ENCODE peak calls at places on chromosome 18, in nine cellular contexts. H, R, Z, J, O, E, T, D and B are unnamed samples.

GRCh38 chr18:4468515-4468914 is 13.4 kb upstream of the DLGAP1 start:
- DNase-seq in H (no peak), R (no peak), Z (no peak), J (no peak), O (no peak), E (no peak), T (no peak), D (no peak), B (no peak)

GRCh38 chr18:48228841-48229240 is 180.3 kb downstream of the ZBTB7C start:
- DNase-seq in H (no peak), R (peak), Z (no peak), J (no peak), O (no peak), E (no peak), T (no peak), D (no peak), B (no peak)

GRCh38 chr18:48767090-48767670 is 183.6 kb downstream of the SMAD7 start:
- DNase-seq in H (no peak), R (no peak), Z (no peak), J (no peak), O (no peak), E (no peak), T (no peak), D (no peak), B (no peak)

GRCh38 chr18:5195656-5196055 is 1.4 kb downstream of the AKAIN1 start:
- DNase-seq in H (no peak), R (no peak), Z (no peak), J (no peak), O (no peak), E (no peak), T (no peak), D (no peak), B (no peak)

GRCh38 chr18:39839782-39840181 is 2115.3 kb upstream of the PIK3C3 start:
- DNase-seq in H (no peak), R (no peak), Z (no peak), J (no peak), O (no peak), E (no peak), T (no peak), D (peak), B (no peak)

GRCh38 chr18:2178036-2178435 is 393.3 kb downstream of the METTL4 start:
- DNase-seq in H (no peak), R (no peak), Z (no peak), J (no peak), O (no peak), E (no peak), T (no peak), D (no peak), B (no peak)

GRCh38 chr18:12598181-12598921 is 59.6 kb downstream of the SPIRE1 start:
- DNase-seq in H (peak), R (no peak), Z (no peak), J (no peak), O (peak), E (no peak), T (no peak), D (peak), B (no peak)

GRCh38 chr18:2657043-2657512 is 1.6 kb downstream of the SMCHD1 start:
- DNase-seq in H (peak), R (no peak), Z (no peak), J (no peak), O (no peak), E (no peak), T (no peak), D (no peak), B (no peak)

GRCh38 chr18:48064978-48065600 is 134.6 kb upstream of the SMAD2 start:
- DNase-seq in H (no peak), R (no peak), Z (no peak), J (no peak), O (no peak), E (no peak), T (no peak), D (no peak), B (no peak)

GRCh38 chr18:50797147-50797546 is 22.7 kb downstream of the MRO start:
- DNase-seq in H (no peak), R (no peak), Z (no peak), J (no peak), O (no peak), E (no peak), T (no peak), D (no peak), B (no peak)

GRCh38 chr18:2431836-2432235 is 139.5 kb downstream of the METTL4 start:
- DNase-seq in H (no peak), R (no peak), Z (no peak), J (no peak), O (no peak), E (no peak), T (no peak), D (no peak), B (no peak)

GRCh38 chr18:59536181-59536580 is 161.0 kb downstream of the CCBE1 start:
- DNase-seq in H (no peak), R (no peak), Z (no peak), J (no peak), O (no peak), E (no peak), T (no peak), D (peak), B (no peak)

GRCh38 chr18:39655341-39655740 is 2089.7 kb upstream of the CELF4 start:
- DNase-seq in H (no peak), R (no peak), Z (no peak), J (no peak), O (no peak), E (no peak), T (no peak), D (peak), B (no peak)

GRCh38 chr18:60069145-60069544 is 169.3 kb downstream of the PMAIP1 start:
- DNase-seq in H (no peak), R (no peak), Z (no peak), J (no peak), O (no peak), E (no peak), T (no peak), D (peak), B (no peak)

GRCh38 chr18:59957957-59958356 is 58.2 kb downstream of the PMAIP1 start:
- DNase-seq in H (peak), R (no peak), Z (no peak), J (no peak), O (peak), E (peak), T (peak), D (peak), B (peak)

GRCh38 chr18:13374096-13374467 is 155.5 kb downstream of the LDLRAD4 start:
- DNase-seq in H (no peak), R (no peak), Z (no peak), J (no peak), O (peak), E (no peak), T (no peak), D (no peak), B (peak)

GRCh38 chr18:79178044-79178632 is 108.9 kb downstream of the ATP9B start:
- DNase-seq in H (no peak), R (no peak), Z (no peak), J (no peak), O (no peak), E (no peak), T (no peak), D (no peak), B (no peak)

GRCh38 chr18:60445341-60445740 is 72.8 kb upstream of the MC4R start:
- DNase-seq in H (no peak), R (no peak), Z (no peak), J (no peak), O (no peak), E (no peak), T (no peak), D (no peak), B (no peak)

GRCh38 chr18:63451774-63452173 is 25.0 kb upstream of the SERPINB5 start:
- DNase-seq in H (no peak), R (no peak), Z (no peak), J (no peak), O (no peak), E (no peak), T (no peak), D (peak), B (no peak)

GRCh38 chr18:8329186-8329771 is 280.0 kb upstream of the RAB12 start:
- DNase-seq in H (no peak), R (no peak), Z (no peak), J (no peak), O (no peak), E (no peak), T (no peak), D (peak), B (no peak)

GRCh38 chr18:45755936-45756335 is 32.0 kb downstream of the SLC14A1 start:
- DNase-seq in H (no peak), R (peak), Z (no peak), J (no peak), O (no peak), E (no peak), T (peak), D (peak), B (no peak)

GRCh38 chr18:38966846-38967245 is 1401.2 kb upstream of the CELF4 start:
- DNase-seq in H (no peak), R (no peak), Z (no peak), J (no peak), O (no peak), E (no peak), T (no peak), D (no peak), B (no peak)

GRCh38 chr18:12606592-12607315 is 51.2 kb downstream of the SPIRE1 start:
- DNase-seq in H (peak), R (no peak), Z (no peak), J (no peak), O (no peak), E (no peak), T (no peak), D (peak), B (no peak)

GRCh38 chr18:27604583-27604982 is 419.5 kb upstream of the CHST9 start:
- DNase-seq in H (no peak), R (no peak), Z (no peak), J (no peak), O (no peak), E (no peak), T (no peak), D (peak), B (no peak)

GRCh38 chr18:73663581-73663980 is 484.1 kb downstream of the FBXO15 start:
- DNase-seq in H (no peak), R (no peak), Z (no peak), J (no peak), O (no peak), E (no peak), T (no peak), D (no peak), B (no peak)

GRCh38 chr18:32974421-32975165 is 201.8 kb upstream of the KLHL14 start:
- DNase-seq in H (no peak), R (no peak), Z (no peak), J (no peak), O (no peak), E (no peak), T (no peak), D (no peak), B (no peak)

GRCh38 chr18:12630136-12630535 is 27.8 kb downstream of the SPIRE1 start:
- DNase-seq in H (no peak), R (no peak), Z (no peak), J (no peak), O (no peak), E (no peak), T (no peak), D (peak), B (no peak)

GRCh38 chr18:12839526-12840196 is 44.4 kb downstream of the PTPN2 start:
- DNase-seq in H (peak), R (no peak), Z (no peak), J (no peak), O (peak), E (peak), T (no peak), D (peak), B (peak)

GRCh38 chr18:12744103-12744502 is 41.3 kb downstream of the PSMG2 start:
- DNase-seq in H (peak), R (no peak), Z (no peak), J (no peak), O (no peak), E (no peak), T (peak), D (peak), B (no peak)

GRCh38 chr18:48007955-48008701 is 77.7 kb upstream of the SMAD2 start:
- DNase-seq in H (no peak), R (peak), Z (no peak), J (peak), O (peak), E (peak), T (no peak), D (peak), B (peak)

GRCh38 chr18:69774831-69775230 is 172.8 kb downstream of the CD226 start:
- DNase-seq in H (peak), R (no peak), Z (no peak), J (no peak), O (no peak), E (no peak), T (no peak), D (peak), B (no peak)

GRCh38 chr18:58615150-58616132 is 13.4 kb downstream of the ALPK2 start:
- DNase-seq in H (no peak), R (no peak), Z (peak), J (peak), O (peak), E (peak), T (no peak), D (peak), B (peak)

GRCh38 chr18:54193786-54194185 is 30.7 kb downstream of the MBD2 start:
- DNase-seq in H (no peak), R (no peak), Z (no peak), J (no peak), O (no peak), E (no peak), T (no peak), D (no peak), B (no peak)

GRCh38 chr18:58980991-58981390 is 116.3 kb downstream of the ZNF532 start:
- DNase-seq in H (no peak), R (no peak), Z (no peak), J (no peak), O (no peak), E (no peak), T (no peak), D (no peak), B (no peak)

GRCh38 chr18:23302852-23303527 is 150.1 kb upstream of the RIOK3 start:
- DNase-seq in H (no peak), R (no peak), Z (no peak), J (no peak), O (no peak), E (no peak), T (no peak), D (peak), B (no peak)

GRCh38 chr18:63848159-63848558 is 39.3 kb upstream of the SERPINB2 start:
- DNase-seq in H (no peak), R (no peak), Z (no peak), J (no peak), O (no peak), E (peak), T (peak), D (peak), B (no peak)

GRCh38 chr18:30925795-30926194 is 116.7 kb downstream of the DSC3 start:
- DNase-seq in H (no peak), R (no peak), Z (no peak), J (no peak), O (no peak), E (no peak), T (no peak), D (no peak), B (no peak)

GRCh38 chr18:41466436-41467160 is 488.4 kb upstream of the PIK3C3 start:
- DNase-seq in H (no peak), R (no peak), Z (no peak), J (no peak), O (no peak), E (no peak), T (no peak), D (no peak), B (no peak)

GRCh38 chr18:11064106-11064505 is 85.3 kb downstream of the PIEZO2 start:
- DNase-seq in H (no peak), R (no peak), Z (no peak), J (no peak), O (no peak), E (no peak), T (no peak), D (no peak), B (no peak)

GRCh38 chr18:43961713-43962112 is 684.4 kb upstream of the SYT4 start:
- DNase-seq in H (no peak), R (no peak), Z (no peak), J (no peak), O (no peak), E (no peak), T (no peak), D (no peak), B (no peak)